ENCODE peak calls at places on chromosome 14, in five cellular contexts. E is right cardiac atrium, Y is left lung, Z is neuronal stem cell, Q is neural progenitor cell. V is an unnamed sample. For H3K9me3, the result is how much of the 10 kb centered on the place peaks cover.

GRCh38 chr14:61530896-61531295 is 164.4 kb upstream of the HIF1A start:
- DNase-seq in E (no peak), Q (no peak), Y (no peak), Z (no peak), V (no peak)

GRCh38 chr14:103144085-103144484 is 20.8 kb downstream of the TNFAIP2 start:
- DNase-seq in Y (no peak), Z (no peak), E (no peak), Q (no peak), V (no peak)

GRCh38 chr14:50379563-50379962 is 17.1 kb downstream of the CDKL1 start:
- DNase-seq in Y (no peak), E (no peak), Z (no peak), Q (no peak), V (no peak)

GRCh38 chr14:66563731-66564130 is 55.8 kb downstream of the GPHN start:
- DNase-seq in Z (no peak), Y (no peak), E (no peak), Q (no peak), V (no peak)

GRCh38 chr14:55099741-55100140 is 29.3 kb upstream of the LGALS3 start:
- DNase-seq in Z (no peak), E (no peak), Q (no peak), Y (no peak), V (no peak)

GRCh38 chr14:99605299-99605961 is 1.4 kb upstream of the CCDC85C start:
- DNase-seq in Z (no peak), Q (peak), E (peak), Y (peak), V (peak)

GRCh38 chr14:61543946-61544345 is 151.4 kb upstream of the HIF1A start:
- DNase-seq in Z (no peak), Q (no peak), Y (no peak), E (no peak), V (no peak)

GRCh38 chr14:49294736-49295135 is 291.4 kb downstream of the RPS29 start:
- DNase-seq in Q (peak), Z (no peak), Y (no peak), E (no peak), V (no peak)

GRCh38 chr14:55846852-55847471 is 267.0 kb downstream of the KTN1 start:
- DNase-seq in Q (no peak), Z (no peak), Y (no peak), E (peak), V (no peak)

GRCh38 chr14:69658664-69659261 is 47.4 kb downstream of the SUSD6 start:
- DNase-seq in E (no peak), Z (no peak), Y (no peak), Q (no peak), V (no peak)

GRCh38 chr14:39875028-39875427 is 442.8 kb upstream of the FBXO33 start:
- DNase-seq in Q (no peak), Z (no peak), E (no peak), Y (no peak), V (no peak)

GRCh38 chr14:90722590-90722989 is 93.6 kb downstream of the TTC7B start:
- DNase-seq in E (no peak), Y (no peak), Z (no peak), Q (no peak), V (no peak)

DNA sequence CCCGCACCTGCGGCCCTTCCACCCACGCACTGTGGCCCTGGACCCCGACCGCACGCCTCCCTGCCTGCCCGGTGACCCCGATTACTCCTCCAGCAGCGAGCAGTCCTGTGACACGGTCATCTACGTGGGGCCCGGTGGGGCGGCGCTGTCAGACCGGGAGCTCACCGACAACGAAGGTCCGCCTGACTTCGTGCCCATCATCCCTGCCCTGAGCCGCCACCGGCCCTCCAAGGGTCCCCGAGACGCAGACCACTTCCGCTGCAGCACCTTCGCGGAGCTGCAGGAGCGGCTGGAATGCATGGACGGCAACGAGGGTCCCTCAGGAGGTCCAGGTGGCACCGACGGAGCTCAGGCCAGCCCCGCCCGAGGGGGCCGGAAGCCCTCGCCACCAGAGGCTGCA is 36.7 kb downstream of the KIF26A start:
- DNase-seq in Q (no peak), Y (no peak), Z (no peak), E (no peak), V (no peak)
- H3K9me3 ChIP-seq in Q (under half), Y (under half), Z (under half), E (under half), V (under half)

DNA sequence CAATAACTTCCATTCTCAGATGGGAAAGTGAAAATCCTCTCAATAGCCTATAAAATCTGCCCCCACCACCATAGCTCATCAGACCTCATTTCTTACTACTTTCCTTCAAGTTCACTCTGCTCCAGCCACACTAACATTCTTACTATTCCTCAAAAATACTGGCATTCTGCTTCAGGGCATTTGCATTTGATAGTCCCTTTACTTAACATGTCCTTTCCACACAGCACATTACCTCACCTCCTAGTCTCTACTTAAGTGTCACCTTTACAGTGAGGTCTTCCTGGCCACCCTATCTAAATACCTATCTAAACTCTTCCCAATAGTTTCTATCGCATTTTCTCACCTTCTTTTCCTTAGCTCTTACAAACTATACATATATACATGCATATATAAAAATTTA is 6.8 kb downstream of the EML5 start:
- DNase-seq in E (no peak), Z (no peak), Y (no peak), Q (no peak), V (no peak)
- H3K9me3 ChIP-seq in E (under half), Z (under half), Y (under half), Q (under half), V (under half)

GRCh38 chr14:84410344-84410743 is 1119.6 kb upstream of the FLRT2 start:
- DNase-seq in Y (no peak), Q (no peak), E (no peak), Z (no peak), V (no peak)
- H3K9me3 ChIP-seq in Y (under half), Q (under half), E (under half), Z (under half), V (under half)

GRCh38 chr14:20044243-20044642 is 8.4 kb upstream of the OR4K13 start:
- DNase-seq in Q (no peak), Y (no peak), Z (no peak), E (no peak), V (no peak)
- H3K9me3 ChIP-seq in Q (under half), Y (under half), Z (under half), E (under half), V (under half)

GRCh38 chr14:79513446-79513845 is 697.9 kb downstream of the DIO2 start:
- DNase-seq in Y (no peak), E (no peak), Q (no peak), Z (no peak), V (no peak)

GRCh38 chr14:79511146-79511545 is 700.2 kb downstream of the DIO2 start:
- DNase-seq in E (no peak), Y (no peak), Z (no peak), Q (no peak), V (no peak)

GRCh38 chr14:79514700-79515099 is 696.6 kb downstream of the DIO2 start:
- DNase-seq in Z (no peak), E (no peak), Y (no peak), Q (no peak), V (no peak)

GRCh38 chr14:79515158-79515557 is 696.1 kb downstream of the DIO2 start:
- DNase-seq in Z (no peak), Q (no peak), Y (no peak), E (no peak), V (no peak)

GRCh38 chr14:79510659-79511058 is 700.6 kb downstream of the DIO2 start:
- DNase-seq in Z (no peak), E (no peak), Y (no peak), Q (no peak), V (no peak)
- H3K9me3 ChIP-seq in Z (under half), E (under half), Y (under half), Q (under half), V (under half)

GRCh38 chr14:60229614-60230013 is 19.4 kb upstream of the PPM1A start:
- DNase-seq in Q (no peak), Y (no peak), E (no peak), Z (no peak), V (no peak)
- H3K9me3 ChIP-seq in Q (under half), Y (under half), E (under half), Z (under half), V (under half)

V was measured in T-helper 17 cell.